ENCODE peak calls at places on chromosomes 16 and 17, in seven cellular contexts. Q is A549, K is PC-3, F is GM13977, U is cardiac fibroblast, E is GM06990, P is astrocyte of the spinal cord. I is an unnamed sample.

GRCh38 chr17:42159796-42160551 is 5.2 kb upstream of the RAB5C start:
- DNase-seq in Q (no peak), K (no peak), F (no peak), U (no peak), E (no peak), P (no peak), I (no peak)

GRCh38 chr17:73551756-73552155 is 92.5 kb downstream of the SDK2 start:
- DNase-seq in Q (no peak), K (no peak), F (peak), U (no peak), E (no peak), P (no peak), I (no peak)

GRCh38 chr16:373848-374615 is 3.7 kb upstream of the MRPL28 start:
- DNase-seq in Q (no peak), K (no peak), F (no peak), U (no peak), E (no peak), P (no peak), I (peak)

GRCh38 chr16:69112285-69113129 is 7.1 kb downstream of the HAS3 start:
- DNase-seq in Q (peak), K (peak), F (peak), U (peak), E (no peak), P (no peak), I (no peak)

GRCh38 chr16:67939507-67940435 is 3.1 kb upstream of the PSMB10 start:
- DNase-seq in Q (no peak), K (no peak), F (no peak), U (no peak), E (no peak), P (no peak), I (no peak)

GRCh38 chr16:4520913-4521312 is 17.7 kb downstream of the CDIP1 start:
- DNase-seq in Q (no peak), K (no peak), F (no peak), U (no peak), E (no peak), P (peak), I (no peak)

GRCh38 chr17:39920218-39921210 is 2.1 kb upstream of the GSDMB start:
- DNase-seq in Q (no peak), K (no peak), F (peak), U (no peak), E (peak), P (no peak), I (no peak)

GRCh38 chr16:27127293-27127692 is 60.6 kb downstream of the C16orf82 start:
- DNase-seq in Q (no peak), K (no peak), F (no peak), U (no peak), E (no peak), P (no peak), I (no peak)

GRCh38 chr16:7113949-7114348 is 218.7 kb upstream of the RBFOX1 start:
- DNase-seq in Q (no peak), K (no peak), F (no peak), U (no peak), E (no peak), P (no peak), I (no peak)

GRCh38 chr17:60863892-60864673 is 186.4 kb downstream of the BCAS3 start:
- DNase-seq in Q (no peak), K (no peak), F (no peak), U (peak), E (no peak), P (peak), I (no peak)

GRCh38 chr17:55394357-55395021 is 27.1 kb downstream of the MMD start:
- DNase-seq in Q (no peak), K (no peak), F (no peak), U (no peak), E (no peak), P (no peak), I (no peak)

GRCh38 chr16:19396555-19397011 is 21.1 kb upstream of the TMC5 start:
- DNase-seq in Q (no peak), K (peak), F (no peak), U (no peak), E (no peak), P (no peak), I (no peak)

GRCh38 chr17:80637286-80637703 is 92.7 kb downstream of the RPTOR start:
- DNase-seq in Q (no peak), K (no peak), F (no peak), U (no peak), E (no peak), P (no peak), I (no peak)

GRCh38 chr17:35537569-35538209 is at the start of gene SLFN12L:
- DNase-seq in Q (no peak), K (no peak), F (no peak), U (peak), E (peak), P (no peak), I (no peak)

GRCh38 chr16:70700101-70701020 is 14.5 kb upstream of the MTSS2 start:
- DNase-seq in Q (no peak), K (no peak), F (no peak), U (no peak), E (no peak), P (peak), I (no peak)

GRCh38 chr17:3892095-3892998 is 506 bp downstream of the CAMKK1 start:
- DNase-seq in Q (peak), K (peak), F (peak), U (peak), E (peak), P (peak), I (no peak)
- TF ChIP-seq CTCF in Q (no peak), K (no peak), F (no peak), U (no peak), E (no peak), P (no peak), I (no peak)

GRCh38 chr17:33696102-33696501 is 403.0 kb upstream of the ASIC2 start:
- DNase-seq in Q (no peak), K (no peak), F (no peak), U (no peak), E (no peak), P (no peak), I (no peak)

GRCh38 chr17:33701910-33702309 is 408.8 kb upstream of the ASIC2 start:
- DNase-seq in Q (no peak), K (no peak), F (no peak), U (no peak), E (no peak), P (no peak), I (no peak)

DNA sequence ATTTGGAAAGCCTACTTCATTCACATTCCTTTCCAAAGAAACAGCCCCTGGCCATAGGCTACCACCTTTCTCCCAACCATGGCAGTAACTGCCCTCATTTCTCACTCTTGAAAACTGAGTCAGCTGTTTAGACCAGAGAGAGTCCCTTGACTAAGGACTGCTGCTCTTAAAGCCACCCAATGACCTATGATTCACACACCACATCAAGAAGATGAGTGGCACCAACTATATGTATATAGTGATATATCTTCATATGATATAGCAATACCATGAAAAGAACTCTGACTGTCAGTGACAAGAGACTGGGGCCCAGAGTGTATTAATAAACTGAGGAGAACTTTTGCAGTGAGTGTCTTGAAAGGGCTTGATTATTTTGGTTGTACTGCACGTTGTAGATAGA is 404.5 kb upstream of the ASIC2 start:
- DNase-seq in Q (no peak), K (no peak), F (no peak), U (no peak), E (no peak), P (no peak), I (no peak)
- TF ChIP-seq CTCF in Q (no peak), K (no peak), F (no peak), U (no peak), E (no peak), P (no peak), I (no peak)

GRCh38 chr17:9922012-9922848 is 17.2 kb upstream of the RCVRN start:
- DNase-seq in Q (no peak), K (no peak), F (no peak), U (no peak), E (no peak), P (no peak), I (no peak)
- TF ChIP-seq CTCF in Q (no peak), K (no peak), F (no peak), U (no peak), E (no peak), P (no peak), I (no peak)

DNA sequence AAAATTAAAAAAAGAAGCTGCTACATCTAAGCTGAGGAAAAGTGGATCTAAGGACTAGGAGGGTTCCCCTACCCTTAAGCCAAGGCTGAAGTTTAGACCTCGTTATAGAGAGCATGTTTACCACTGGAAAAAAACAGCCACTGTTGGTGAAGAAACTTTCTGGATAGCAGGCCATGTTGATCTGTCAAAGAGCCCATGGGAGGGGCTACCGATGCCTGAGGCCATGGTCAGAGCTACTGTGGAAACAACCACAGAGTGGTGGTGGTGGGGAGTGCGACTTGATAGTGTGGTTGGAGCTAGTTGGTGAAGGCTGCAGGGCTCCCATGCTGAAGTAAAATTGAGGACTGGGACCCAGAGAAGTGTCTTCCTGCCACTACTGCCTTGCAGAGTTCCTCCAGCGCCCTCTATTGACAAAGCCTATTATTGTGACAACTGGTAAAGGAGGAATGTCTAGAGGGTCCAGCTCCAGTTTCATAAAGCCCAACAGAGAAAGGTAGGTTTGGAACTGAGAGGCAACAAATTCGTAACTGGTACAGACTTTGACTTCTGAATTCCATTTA is 12.7 kb upstream of the FAM20A start:
- DNase-seq in Q (peak), K (peak), F (peak), U (peak), E (peak), P (peak), I (no peak)
- TF ChIP-seq CTCF in Q (peak), K (peak), F (peak), U (peak), E (peak), P (peak), I (peak)

GRCh38 chr17:47102914-47103313 is 86.2 kb downstream of the CDC27 start:
- DNase-seq in Q (no peak), K (no peak), F (no peak), U (no peak), E (no peak), P (no peak), I (no peak)

GRCh38 chr17:47099451-47099986 is 89.6 kb downstream of the CDC27 start:
- DNase-seq in Q (no peak), K (no peak), F (no peak), U (no peak), E (no peak), P (no peak), I (no peak)

GRCh38 chr17:47096343-47096742 is 92.8 kb downstream of the CDC27 start:
- DNase-seq in Q (no peak), K (no peak), F (no peak), U (no peak), E (no peak), P (no peak), I (no peak)

GRCh38 chr17:47095268-47095667 is 93.8 kb downstream of the CDC27 start:
- DNase-seq in Q (no peak), K (no peak), F (no peak), U (peak), E (no peak), P (no peak), I (no peak)

GRCh38 chr17:47099987-47100711 is 88.9 kb downstream of the CDC27 start:
- DNase-seq in Q (peak), K (peak), F (peak), U (peak), E (peak), P (peak), I (peak)
- TF ChIP-seq CTCF in Q (no peak), K (no peak), F (no peak), U (no peak), E (no peak), P (no peak), I (no peak)

GRCh38 chr16:13911306-13911705 is 8.6 kb upstream of the ERCC4 start:
- DNase-seq in Q (no peak), K (no peak), F (no peak), U (no peak), E (no peak), P (no peak), I (no peak)

GRCh38 chr16:13909069-13909468 is 10.9 kb upstream of the ERCC4 start:
- DNase-seq in Q (no peak), K (no peak), F (no peak), U (no peak), E (no peak), P (no peak), I (no peak)

GRCh38 chr16:13907431-13907830 is 12.5 kb upstream of the ERCC4 start:
- DNase-seq in Q (no peak), K (no peak), F (no peak), U (no peak), E (no peak), P (no peak), I (no peak)

GRCh38 chr16:13911871-13912270 is 8.1 kb upstream of the ERCC4 start:
- DNase-seq in Q (no peak), K (no peak), F (no peak), U (no peak), E (no peak), P (no peak), I (no peak)

GRCh38 chr16:13909872-13910303 is 10.1 kb upstream of the ERCC4 start:
- DNase-seq in Q (no peak), K (peak), F (no peak), U (peak), E (no peak), P (peak), I (no peak)
- TF ChIP-seq CTCF in Q (no peak), K (no peak), F (no peak), U (no peak), E (no peak), P (no peak), I (no peak)

GRCh38 chr16:85618509-85618908 is 5.4 kb downstream of the GSE1 start:
- DNase-seq in Q (no peak), K (no peak), F (no peak), U (no peak), E (no peak), P (no peak), I (no peak)
- TF ChIP-seq CTCF in Q (no peak), K (no peak), F (no peak), U (no peak), E (no peak), P (no peak), I (no peak)

GRCh38 chr16:30533146-30533522 is 1.5 kb downstream of the ZNF747 start:
- DNase-seq in Q (no peak), K (no peak), F (no peak), U (no peak), E (no peak), P (no peak), I (no peak)

GRCh38 chr16:30533748-30534367 is 800 bp downstream of the ZNF747 start:
- DNase-seq in Q (no peak), K (no peak), F (no peak), U (no peak), E (peak), P (no peak), I (no peak)

GRCh38 chr16:30535106-30535776 is 583 bp upstream of the ZNF747 start:
- DNase-seq in Q (no peak), K (peak), F (no peak), U (peak), E (no peak), P (no peak), I (no peak)

GRCh38 chr16:30534368-30535105 is at the start of gene ZNF747:
- DNase-seq in Q (peak), K (peak), F (peak), U (peak), E (peak), P (peak), I (peak)

DNA sequence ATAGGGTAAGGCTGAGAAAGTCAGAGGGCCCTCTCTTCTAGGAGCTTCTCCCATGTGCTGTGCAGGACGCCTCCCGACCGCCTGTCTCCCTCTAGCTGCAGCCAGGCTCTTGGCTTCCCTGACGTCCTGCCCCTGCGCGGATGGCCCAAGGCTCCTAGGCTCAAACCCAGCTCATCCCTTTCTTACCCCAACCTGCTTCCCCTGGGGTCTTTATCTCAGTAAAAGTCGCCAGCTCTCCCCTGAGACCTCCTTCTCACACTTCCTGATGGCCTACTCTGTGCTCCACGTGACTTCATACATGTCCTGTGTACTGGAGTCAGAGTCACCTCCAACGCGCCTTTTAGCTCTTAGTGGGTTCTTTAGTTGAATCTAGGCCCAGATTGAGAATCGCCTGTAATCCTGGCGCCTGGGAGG is 1.1 kb upstream of the ZNF747 start:
- DNase-seq in Q (no peak), K (peak), F (peak), U (peak), E (peak), P (peak), I (no peak)
- TF ChIP-seq CTCF in Q (no peak), K (peak), F (peak), U (peak), E (peak), P (peak), I (peak)

DNA sequence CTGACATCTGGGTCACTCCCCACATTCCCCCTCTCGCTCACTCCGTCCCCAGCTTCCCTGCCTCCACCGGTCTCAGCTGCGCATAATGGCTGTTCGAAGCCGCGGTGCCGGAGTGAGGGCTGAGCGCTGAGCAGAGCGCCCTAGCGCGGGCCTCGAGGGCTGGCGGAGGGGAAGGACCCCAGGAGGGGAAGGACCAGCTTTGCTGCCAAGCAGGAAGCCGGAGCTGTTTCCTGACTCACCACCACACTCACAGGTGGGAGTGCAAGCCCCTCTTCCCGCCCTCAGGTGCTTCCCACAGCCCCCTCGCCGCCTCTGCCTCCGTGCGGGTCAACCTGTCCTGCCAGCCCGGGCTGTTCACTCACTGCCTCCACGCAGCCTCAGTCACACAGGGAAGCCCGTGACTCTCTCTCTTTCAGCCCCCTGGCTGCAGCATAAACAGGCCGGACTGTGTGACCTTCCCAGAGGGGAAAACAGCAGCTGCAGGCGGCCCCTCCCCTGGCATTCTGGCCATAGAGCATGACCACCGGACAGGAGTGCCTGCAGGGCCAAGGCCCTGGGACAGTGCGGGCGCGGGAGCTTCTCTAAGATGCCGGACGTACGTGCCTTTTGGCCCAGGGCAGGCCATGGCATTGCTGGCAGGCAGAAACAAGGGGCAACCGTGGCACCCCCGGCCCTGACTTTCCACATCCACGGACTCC is 23.7 kb downstream of the SLC43A2 start:
- DNase-seq in Q (no peak), K (no peak), F (no peak), U (no peak), E (no peak), P (no peak), I (no peak)
- TF ChIP-seq CTCF in Q (no peak), K (no peak), F (no peak), U (no peak), E (no peak), P (no peak), I (no peak)

I was measured in osteocyte.